ENCODE peak calls at places on chromosome 9, in five cellular contexts. One of them, this sample, is unnamed.
A peak's percentile ranks its signal among the peaks of the same experiment; 100 is the strongest.

GRCh38 chr9:133869674-133870419 is 122.3 kb downstream of the VAV2 start:
- DNase-seq in mesendoderm: peak; percentile 36
- DNase-seq in PC-3: no peak
- DNase-seq in stimulated activated naive CD8-positive, alpha-beta T cell treated with anti-CD3 and anti-CD28 coated beads, Interleukin-15, Interleukin-2, amounts not matched to agents 100 U/mL and 50 U/mL, for 24 hours: peak; percentile 53
- DNase-seq in epithelial cell of prostate: no peak
- DNase-seq in this sample: peak; percentile 76

GRCh38 chr9:91836515-91836914 is 113.5 kb downstream of the ROR2 start:
- DNase-seq in epithelial cell of prostate: no peak
- DNase-seq in stimulated activated naive CD8-positive, alpha-beta T cell treated with anti-CD3 and anti-CD28 coated beads, Interleukin-15, Interleukin-2, amounts not matched to agents 100 U/mL and 50 U/mL, for 24 hours: no peak
- DNase-seq in PC-3: no peak
- DNase-seq in mesendoderm: no peak
- DNase-seq in this sample: no peak

GRCh38 chr9:129183495-129184308 is 5.6 kb upstream of the IER5L start:
- DNase-seq in PC-3: no peak
- DNase-seq in epithelial cell of prostate: no peak
- DNase-seq in mesendoderm: no peak
- DNase-seq in stimulated activated naive CD8-positive, alpha-beta T cell treated with anti-CD3 and anti-CD28 coated beads, Interleukin-15, Interleukin-2, amounts not matched to agents 100 U/mL and 50 U/mL, for 24 hours: no peak
- DNase-seq in this sample: no peak

GRCh38 chr9:11319477-11320060 is 706.8 kb upstream of the PTPRD start:
- DNase-seq in PC-3: peak; percentile 33
- DNase-seq in epithelial cell of prostate: no peak
- DNase-seq in mesendoderm: peak; percentile 50
- DNase-seq in stimulated activated naive CD8-positive, alpha-beta T cell treated with anti-CD3 and anti-CD28 coated beads, Interleukin-15, Interleukin-2, amounts not matched to agents 100 U/mL and 50 U/mL, for 24 hours: no peak
- DNase-seq in this sample: no peak

GRCh38 chr9:121860744-121861143 is 209.3 kb downstream of the DAB2IP start:
- DNase-seq in mesendoderm: no peak
- DNase-seq in epithelial cell of prostate: no peak
- DNase-seq in stimulated activated naive CD8-positive, alpha-beta T cell treated with anti-CD3 and anti-CD28 coated beads, Interleukin-15, Interleukin-2, amounts not matched to agents 100 U/mL and 50 U/mL, for 24 hours: no peak
- DNase-seq in PC-3: no peak
- DNase-seq in this sample: no peak

GRCh38 chr9:91179237-91180138 is 182.2 kb downstream of the AUH start:
- DNase-seq in stimulated activated naive CD8-positive, alpha-beta T cell treated with anti-CD3 and anti-CD28 coated beads, Interleukin-15, Interleukin-2, amounts not matched to agents 100 U/mL and 50 U/mL, for 24 hours: no peak
- DNase-seq in epithelial cell of prostate: no peak
- DNase-seq in PC-3: peak; percentile 63
- DNase-seq in mesendoderm: no peak
- DNase-seq in this sample: no peak

GRCh38 chr9:74645007-74645639 is 148.0 kb downstream of the RORB start:
- DNase-seq in mesendoderm: peak; percentile 36
- DNase-seq in epithelial cell of prostate: no peak
- DNase-seq in stimulated activated naive CD8-positive, alpha-beta T cell treated with anti-CD3 and anti-CD28 coated beads, Interleukin-15, Interleukin-2, amounts not matched to agents 100 U/mL and 50 U/mL, for 24 hours: no peak
- DNase-seq in PC-3: peak; percentile 19
- DNase-seq in this sample: no peak

GRCh38 chr9:8401961-8402701 is 602.6 kb upstream of the DMAC1 start:
- DNase-seq in PC-3: no peak
- DNase-seq in stimulated activated naive CD8-positive, alpha-beta T cell treated with anti-CD3 and anti-CD28 coated beads, Interleukin-15, Interleukin-2, amounts not matched to agents 100 U/mL and 50 U/mL, for 24 hours: no peak
- DNase-seq in epithelial cell of prostate: no peak
- DNase-seq in mesendoderm: no peak
- DNase-seq in this sample: no peak

GRCh38 chr9:93132287-93132927 is 1.6 kb downstream of the NINJ1 start:
- DNase-seq in stimulated activated naive CD8-positive, alpha-beta T cell treated with anti-CD3 and anti-CD28 coated beads, Interleukin-15, Interleukin-2, amounts not matched to agents 100 U/mL and 50 U/mL, for 24 hours: no peak
- DNase-seq in epithelial cell of prostate: no peak
- DNase-seq in mesendoderm: no peak
- DNase-seq in PC-3: peak; percentile 23
- DNase-seq in this sample: no peak

This sample was measured in activated CD8-positive, alpha-beta T cell treated with anti-CD3 and anti-CD28 coated beads for 36 hours.